ENCODE peak calls at places on chromosomes 5 and 9, in five cellular contexts. S, Z, E, A and Q are unnamed samples.

GRCh38 chr9:72858089-72858912 is 94.6 kb downstream of the ALDH1A1 start:
- DNase-seq in S (peak), Z (peak), E (no peak), A (peak), Q (no peak)

GRCh38 chr5:67182406-67182805 is 14.2 kb downstream of the CD180 start:
- DNase-seq in E (peak), A (peak), Z (peak), S (peak), Q (no peak)

GRCh38 chr5:159581502-159582249 is 251.4 kb upstream of the IL12B start:
- DNase-seq in E (no peak), Z (peak), A (peak), S (peak), Q (peak)

GRCh38 chr5:122775713-122776084 is 819 bp downstream of the SNX2 start:
- DNase-seq in A (peak), Z (peak), S (no peak), E (no peak), Q (no peak)

GRCh38 chr9:134372621-134373267 is 46.5 kb downstream of the RXRA start:
- DNase-seq in Z (no peak), E (peak), A (peak), S (peak), Q (no peak)

GRCh38 chr5:11037080-11037479 is 276.0 kb upstream of the DAP start:
- DNase-seq in A (no peak), E (no peak), S (no peak), Z (no peak), Q (no peak)

GRCh38 chr9:132288371-132288770 is 66.4 kb downstream of the SETX start:
- DNase-seq in A (peak), Z (peak), E (no peak), S (peak), Q (no peak)

GRCh38 chr9:138097501-138097991 is 220.0 kb downstream of the CACNA1B start:
- DNase-seq in Z (no peak), E (no peak), A (no peak), S (no peak), Q (no peak)

GRCh38 chr9:130689937-130690700 is 3.5 kb upstream of the EXOSC2 start:
- DNase-seq in S (peak), E (no peak), Z (peak), A (peak), Q (peak)

GRCh38 chr9:84317563-84317962 is 23.0 kb downstream of the SLC28A3 start:
- DNase-seq in S (no peak), A (no peak), E (no peak), Z (no peak), Q (peak)

GRCh38 chr9:125568616-125569015 is 138.4 kb downstream of the MAPKAP1 start:
- DNase-seq in Z (peak), S (peak), E (no peak), A (no peak), Q (no peak)

GRCh38 chr5:147391781-147392180 is 118.1 kb downstream of the DPYSL3 start:
- DNase-seq in E (no peak), S (peak), A (peak), Z (peak), Q (peak)

GRCh38 chr9:35500130-35500748 is 10.3 kb downstream of the RUSC2 start:
- DNase-seq in Z (no peak), A (no peak), E (no peak), S (peak), Q (no peak)

GRCh38 chr5:153626836-153627235 is 136.4 kb downstream of the GRIA1 start:
- DNase-seq in S (no peak), A (no peak), E (no peak), Z (no peak), Q (no peak)

GRCh38 chr5:144361406-144361805 is 190.7 kb downstream of the KCTD16 start:
- DNase-seq in A (no peak), E (no peak), S (no peak), Z (peak), Q (no peak)

GRCh38 chr9:13213337-13213736 is 66.2 kb downstream of the MPDZ start:
- DNase-seq in A (peak), S (peak), Z (peak), E (no peak), Q (no peak)

GRCh38 chr9:130483281-130483949 is 38.7 kb downstream of the ASS1 start:
- DNase-seq in Z (no peak), S (no peak), A (no peak), E (no peak), Q (no peak)

GRCh38 chr9:93822229-93822628 is 132.9 kb downstream of the BARX1 start:
- DNase-seq in A (no peak), Z (no peak), E (no peak), S (no peak), Q (no peak)

GRCh38 chr5:138000102-138000723 is 32.7 kb downstream of the FAM13B start:
- DNase-seq in Z (peak), S (peak), A (peak), E (no peak), Q (no peak)

GRCh38 chr9:130713286-130713975 is 19.9 kb downstream of the EXOSC2 start:
- DNase-seq in A (no peak), S (peak), Z (peak), E (no peak), Q (no peak)

GRCh38 chr9:82570226-82570625 is 492.7 kb downstream of the RASEF start:
- DNase-seq in A (no peak), Z (no peak), S (peak), E (no peak), Q (no peak)